ENCODE peak calls at places on chromosomes 7 and 10, in four cellular contexts. X is heart left ventricle, F is endothelial cell, Z is esophagus muscularis mucosa. U is an unnamed sample.

GRCh38 chr7:127776776-127777390 is 124.9 kb downstream of the SND1 start:
- DNase-seq in X (no peak), F (no peak), Z (no peak), U (peak; percentile 90)

GRCh38 chr10:60606343-60607080 is 171.8 kb upstream of the CDK1 start:
- DNase-seq in Z (no peak), F (no peak), X (no peak), U (no peak)

GRCh38 chr10:84540022-84540616 is 211.7 kb downstream of the CCSER2 start:
- DNase-seq in Z (no peak), F (no peak), X (no peak), U (peak; percentile 86)

GRCh38 chr7:144390481-144390880 is 13.0 kb downstream of the NOBOX start:
- DNase-seq in X (no peak), Z (peak; percentile 77), F (no peak), U (no peak)

GRCh38 chr7:135669774-135670173 is 7.5 kb downstream of the STMP1 start:
- DNase-seq in X (no peak), Z (no peak), F (no peak), U (no peak)

GRCh38 chr7:107694395-107694794 is 33.8 kb downstream of the SLC26A4 start:
- DNase-seq in Z (no peak), F (no peak), X (no peak), U (no peak)

GRCh38 chr7:40463449-40463848 is 328.6 kb downstream of the SUGCT start:
- DNase-seq in X (no peak), Z (no peak), F (no peak), U (no peak)

GRCh38 chr10:22437620-22438588 is 92.6 kb downstream of the SPAG6 start:
- DNase-seq in F (no peak), X (peak; percentile 41), Z (peak; percentile 91), U (no peak)

GRCh38 chr10:93496322-93497041 is at the start of gene CEP55:
- DNase-seq in X (peak; percentile 95), F (peak; percentile 96), Z (peak; percentile 98), U (peak; percentile 92)

GRCh38 chr10:37948210-37948609 is 28.2 kb downstream of the ZNF25 start:
- DNase-seq in F (no peak), X (no peak), Z (no peak), U (no peak)

GRCh38 chr7:156050636-156051569 is 238.6 kb upstream of the SHH start:
- DNase-seq in Z (no peak), F (no peak), X (no peak), U (no peak)

GRCh38 chr10:27685686-27686085 is 59.9 kb downstream of the MKX start:
- DNase-seq in Z (no peak), F (no peak), X (no peak), U (no peak)

DNA sequence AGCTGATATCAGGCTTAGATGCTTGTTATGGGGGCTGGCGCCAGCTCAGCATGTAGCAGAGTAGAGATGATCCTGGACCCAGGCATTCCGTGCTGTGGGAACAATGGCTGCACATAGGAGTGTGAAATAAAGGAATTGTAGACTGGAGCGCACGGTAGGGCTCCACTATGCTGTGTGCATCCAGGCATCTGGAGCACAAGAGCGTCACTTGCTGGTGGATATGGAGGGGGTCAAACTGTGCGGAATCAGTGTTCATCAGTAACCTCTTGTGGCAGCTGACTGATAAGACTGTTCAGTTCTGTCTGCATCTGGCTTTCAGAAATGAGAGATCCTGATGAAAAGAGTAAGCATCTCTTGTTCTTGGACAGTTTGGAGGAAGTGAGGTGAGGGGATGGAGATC is 55.8 kb downstream of the ZNF503 start:
- DNase-seq in F (no peak), X (no peak), Z (peak; percentile 78), U (no peak)
- TF ChIP-seq CTCF in F (no peak), X (no peak), Z (no peak), U (no peak)

GRCh38 chr7:2063562-2064360 is 169.0 kb downstream of the MAD1L1 start:
- DNase-seq in X (peak; percentile 64), Z (no peak), F (peak; percentile 31), U (no peak)
- TF ChIP-seq CTCF in X (peak; percentile 40), Z (peak; percentile 20), F (no peak), U (peak; percentile 49)

GRCh38 chr7:132904209-132904608 is 177.7 kb downstream of the CHCHD3 start:
- DNase-seq in Z (no peak), X (no peak), F (no peak), U (no peak)

GRCh38 chr7:132895231-132895630 is 186.7 kb downstream of the CHCHD3 start:
- DNase-seq in Z (peak; percentile 34), F (no peak), X (no peak), U (no peak)

GRCh38 chr7:132897093-132897492 is 184.8 kb downstream of the CHCHD3 start:
- DNase-seq in Z (no peak), X (no peak), F (no peak), U (no peak)

GRCh38 chr7:132901241-132901640 is 180.6 kb downstream of the CHCHD3 start:
- DNase-seq in F (no peak), X (no peak), Z (no peak), U (no peak)

DNA sequence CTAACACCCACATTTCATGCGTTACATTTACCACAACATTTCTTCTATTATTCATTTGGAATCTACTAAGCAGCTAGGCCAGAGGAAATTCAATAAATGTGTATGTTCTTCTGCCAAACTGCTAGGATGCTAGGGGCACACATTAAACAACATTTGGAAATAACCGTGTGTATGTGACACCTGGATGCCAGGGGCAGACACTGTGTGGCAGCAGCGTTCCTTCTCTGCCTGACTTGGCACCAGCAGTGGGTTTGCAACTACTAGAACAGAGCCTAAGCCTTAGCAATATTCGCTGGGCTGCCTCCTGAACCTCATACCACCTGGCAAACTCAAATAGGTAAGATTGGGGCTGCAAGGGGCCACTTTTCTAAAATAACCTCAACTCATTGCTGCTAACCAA is 182.1 kb downstream of the CHCHD3 start:
- DNase-seq in X (no peak), F (no peak), Z (peak; percentile 31), U (no peak)
- TF ChIP-seq CTCF in X (no peak), F (no peak), Z (no peak), U (no peak)

GRCh38 chr7:150936018-150936417 is 42.1 kb downstream of the KCNH2 start:
- DNase-seq in Z (no peak), X (no peak), F (no peak), U (no peak)
- TF ChIP-seq CTCF in Z (no peak), X (no peak), F (no peak), U (no peak)

GRCh38 chr10:11113156-11113555 is 95.5 kb downstream of the CELF2 start:
- DNase-seq in F (no peak), X (no peak), Z (no peak), U (no peak)
- TF ChIP-seq CTCF in F (peak; percentile 20), X (peak; percentile 37), Z (peak; percentile 39), U (peak; percentile 62)

DNA sequence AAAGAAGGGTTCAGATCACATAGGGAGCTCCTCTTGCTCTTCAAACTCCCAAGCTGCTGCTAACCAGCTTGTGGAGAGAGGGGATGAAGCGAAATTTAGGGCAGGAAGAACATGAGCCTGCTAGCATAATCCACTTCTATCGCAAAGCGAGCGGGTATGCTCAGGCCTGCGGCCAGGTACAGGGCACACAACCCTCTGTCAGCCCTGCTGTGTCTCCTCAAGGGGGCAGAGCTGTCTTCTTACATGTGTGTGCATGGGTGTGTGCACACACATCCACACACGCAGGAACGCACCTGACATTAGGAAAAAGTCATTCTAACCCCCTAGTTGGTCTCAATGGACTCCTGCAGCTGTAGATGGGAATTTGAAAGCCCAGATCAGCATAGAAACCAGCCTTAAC is 80.2 kb downstream of the PPP1R3C start:
- DNase-seq in Z (no peak), F (no peak), X (peak; percentile 59), U (no peak)
- TF ChIP-seq CTCF in Z (peak; percentile 53), F (no peak), X (peak; percentile 59), U (peak; percentile 67)

GRCh38 chr7:74584160-74584954 is 73.2 kb upstream of the GTF2I start:
- DNase-seq in Z (no peak), F (no peak), X (no peak), U (no peak)
- TF ChIP-seq CTCF in Z (no peak), F (no peak), X (no peak), U (peak; percentile 17)

GRCh38 chr10:69186524-69186923 is 6.5 kb downstream of the SUPV3L1 start:
- DNase-seq in Z (no peak), F (no peak), X (no peak), U (no peak)
- TF ChIP-seq CTCF in Z (no peak), F (no peak), X (no peak), U (no peak)

DNA sequence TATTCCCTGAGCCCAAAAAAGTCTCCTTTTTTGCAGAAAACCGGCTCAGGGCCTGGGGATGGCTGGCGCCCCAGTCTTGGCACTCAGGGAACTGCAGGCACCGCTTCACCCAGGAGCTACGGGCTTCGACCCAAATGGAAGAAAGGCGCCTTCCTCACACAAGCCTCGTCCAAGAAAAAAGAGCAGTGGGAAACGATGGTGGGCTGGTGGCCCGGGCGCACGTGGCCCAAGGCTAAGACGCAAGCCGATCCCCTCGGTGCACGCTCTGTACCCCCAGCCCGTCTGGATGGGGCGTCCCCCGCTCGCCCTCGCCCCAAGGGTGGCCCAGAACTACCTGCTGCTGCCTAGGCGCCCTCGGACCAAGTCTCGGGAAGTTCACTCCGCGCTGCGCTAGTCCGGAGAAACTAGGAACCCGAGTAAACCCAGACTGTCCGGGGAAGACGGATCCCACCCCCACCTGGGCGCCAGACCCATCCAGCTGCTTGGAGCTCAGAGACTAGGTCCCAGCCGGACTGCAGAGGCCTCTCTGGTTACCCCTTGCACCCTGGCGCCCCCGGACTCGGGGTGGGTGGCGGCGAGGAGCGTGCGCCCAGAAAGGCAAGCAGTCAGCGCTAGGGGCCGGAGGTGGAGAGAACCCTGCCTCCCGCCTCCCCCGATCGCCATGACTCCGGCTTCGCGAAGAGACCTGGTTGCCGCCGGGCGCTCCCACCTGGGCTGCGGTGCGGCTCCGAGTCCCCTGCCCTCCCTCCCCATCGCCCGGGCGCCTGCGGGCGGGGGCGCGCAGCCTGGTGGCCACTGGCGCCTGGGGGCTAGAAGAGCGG is 76.4 kb downstream of the CALN1 start:
- DNase-seq in Z (peak; percentile 83), X (no peak), F (peak; percentile 22), U (no peak)
- TF ChIP-seq CTCF in Z (no peak), X (no peak), F (no peak), U (no peak)